ENCODE peak calls at places on chromosomes 4 and X, in seven cellular contexts. H, B, J, C, Z, E and Q are unnamed samples.

GRCh38 chr4:118765399-118765798 is 70.5 kb downstream of the SEC24D start:
- DNase-seq in H (peak), B (no peak), J (no peak), C (no peak), Z (peak), E (no peak), Q (no peak)

GRCh38 chr4:118964891-118965411 is 76.3 kb downstream of the SYNPO2 start:
- DNase-seq in H (no peak), B (no peak), J (no peak), C (no peak), Z (no peak), E (no peak), Q (no peak)

GRCh38 chr4:37002625-37003024 is 241.9 kb upstream of the NWD2 start:
- DNase-seq in H (no peak), B (no peak), J (no peak), C (no peak), Z (peak), E (no peak), Q (no peak)

GRCh38 chr4:182492456-182492855 is 249.3 kb downstream of the TENM3 start:
- DNase-seq in H (no peak), B (no peak), J (no peak), C (no peak), Z (no peak), E (no peak), Q (no peak)

GRCh38 chrX:134849390-134849789 is 141.4 kb upstream of the SMIM10 start:
- DNase-seq in H (no peak), B (no peak), J (no peak), C (no peak), Z (no peak), E (no peak), Q (no peak)

GRCh38 chr4:173025131-173025530 is 143.5 kb upstream of the GALNT7 start:
- DNase-seq in H (peak), B (peak), J (peak), C (peak), Z (peak), E (peak), Q (peak)

GRCh38 chr4:1796486-1797204 is 3.6 kb downstream of the FGFR3 start:
- DNase-seq in H (no peak), B (no peak), J (no peak), C (no peak), Z (no peak), E (no peak), Q (no peak)

GRCh38 chrX:69493193-69493592 is 10.9 kb upstream of the NALF2 start:
- DNase-seq in H (peak), B (no peak), J (peak), C (peak), Z (peak), E (peak), Q (no peak)

GRCh38 chrX:153724252-153725038 is at the start of the genes ABCD1 and BCAP31:
- DNase-seq in H (peak), B (peak), J (peak), C (peak), Z (peak), E (peak), Q (peak)

GRCh38 chr4:108042927-108043326 is 53.2 kb downstream of the HADH start:
- DNase-seq in H (no peak), B (no peak), J (no peak), C (no peak), Z (no peak), E (no peak), Q (no peak)

GRCh38 chr4:40788338-40788737 is 38.6 kb downstream of the NSUN7 start:
- DNase-seq in H (no peak), B (no peak), J (no peak), C (no peak), Z (no peak), E (no peak), Q (no peak)

GRCh38 chr4:113869743-113870375 is 108.3 kb upstream of the CAMK2D start:
- DNase-seq in H (peak), B (peak), J (no peak), C (no peak), Z (no peak), E (no peak), Q (no peak)

GRCh38 chr4:98626350-98626749 is 32.1 kb downstream of the TSPAN5 start:
- DNase-seq in H (peak), B (no peak), J (no peak), C (no peak), Z (no peak), E (no peak), Q (no peak)

GRCh38 chr4:159698336-159698735 is 595.5 kb downstream of the RAPGEF2 start:
- DNase-seq in H (no peak), B (no peak), J (no peak), C (no peak), Z (no peak), E (no peak), Q (no peak)

GRCh38 chr4:185004562-185005208 is 13.6 kb upstream of the HELT start:
- DNase-seq in H (no peak), B (no peak), J (no peak), C (no peak), Z (no peak), E (no peak), Q (no peak)
- TF ChIP-seq JUND in H (no peak), B (no peak), J (no peak), C (no peak), Z (no peak), E (no peak), Q (no peak)

DNA sequence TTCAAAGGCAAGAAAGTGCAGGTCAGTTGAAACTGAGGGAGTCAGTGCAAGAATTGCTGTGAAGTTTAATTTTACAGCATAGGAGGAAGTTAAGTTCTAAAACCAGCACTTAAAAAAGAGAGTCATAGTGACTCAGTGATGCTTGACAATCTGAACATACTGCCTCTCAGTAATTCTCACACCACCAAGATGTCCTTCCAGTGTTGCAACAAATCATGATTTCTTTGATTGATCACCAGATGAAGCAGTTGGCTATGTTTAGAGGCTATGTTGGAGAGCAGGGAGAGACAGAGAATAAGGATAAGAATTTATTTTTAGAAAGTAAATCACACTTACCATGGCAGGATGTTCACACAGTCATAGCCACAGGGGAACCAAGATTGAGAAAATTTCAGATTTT is 13.2 kb downstream of the TRIM2 start:
- DNase-seq in H (no peak), B (no peak), J (no peak), C (no peak), Z (no peak), E (no peak), Q (no peak)
- TF ChIP-seq JUND in H (no peak), B (no peak), J (no peak), C (no peak), Z (no peak), E (no peak), Q (no peak)

GRCh38 chrX:72255864-72256263 is 17.0 kb upstream of the ERCC6L start:
- DNase-seq in H (no peak), B (no peak), J (no peak), C (no peak), Z (no peak), E (no peak), Q (no peak)
- TF ChIP-seq JUND in H (no peak), B (no peak), J (no peak), C (no peak), Z (no peak), E (no peak), Q (no peak)

GRCh38 chr4:140251566-140251965 is 97.6 kb upstream of the MAML3 start:
- DNase-seq in H (no peak), B (no peak), J (no peak), C (no peak), Z (no peak), E (no peak), Q (no peak)
- TF ChIP-seq JUND in H (no peak), B (no peak), J (no peak), C (no peak), Z (no peak), E (no peak), Q (no peak)

DNA sequence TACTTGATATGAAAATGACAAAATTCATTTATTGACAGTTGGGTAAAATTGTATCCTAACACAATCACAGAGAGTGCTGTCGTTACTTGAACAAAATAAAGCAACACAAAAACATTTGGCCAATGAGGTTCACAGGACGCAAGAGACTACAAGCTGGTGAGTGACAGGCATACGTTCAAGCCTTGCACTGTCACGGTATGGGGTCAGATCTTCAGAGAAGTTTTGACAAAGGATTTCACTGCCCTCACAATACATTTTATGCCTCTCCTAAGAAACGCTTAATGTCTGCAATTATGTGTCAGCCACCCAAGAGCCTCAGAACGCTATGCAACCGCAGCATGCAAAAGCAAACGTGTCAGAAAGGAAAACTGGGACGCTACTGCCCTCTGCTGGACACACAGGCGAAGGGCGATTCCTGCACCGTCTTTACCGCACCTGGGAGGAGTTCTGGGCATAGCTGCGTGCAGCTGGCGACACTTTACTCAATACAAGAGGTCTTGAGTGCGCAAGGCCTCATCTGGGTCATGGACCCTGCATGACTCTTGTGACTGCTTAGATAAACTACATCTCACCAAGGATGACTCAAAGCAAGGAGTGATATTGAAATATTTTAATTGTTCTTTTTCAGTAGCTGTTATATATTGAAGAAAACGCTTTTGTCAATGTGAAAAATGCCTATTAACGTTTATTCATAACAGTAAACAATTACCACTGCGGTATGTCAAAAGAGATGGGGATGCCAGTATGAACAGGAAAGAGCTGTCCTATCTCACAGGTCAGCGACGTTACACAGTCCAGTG is 147.7 kb upstream of the FRG1 start:
- DNase-seq in H (peak), B (no peak), J (peak), C (peak), Z (peak), E (peak), Q (peak)
- TF ChIP-seq JUND in H (no peak), B (no peak), J (no peak), C (no peak), Z (no peak), E (no peak), Q (no peak)

GRCh38 chrX:65706041-65706828 is 38.8 kb downstream of the MSN start:
- DNase-seq in H (no peak), B (no peak), J (no peak), C (no peak), Z (peak), E (no peak), Q (peak)
- TF ChIP-seq JUND in H (no peak), B (no peak), J (no peak), C (no peak), Z (no peak), E (no peak), Q (no peak)

GRCh38 chr4:139524062-139524631 is 31.9 kb downstream of the SETD7 start:
- DNase-seq in H (no peak), B (no peak), J (no peak), C (no peak), Z (no peak), E (no peak), Q (no peak)

GRCh38 chr4:139523076-139523475 is 32.9 kb downstream of the SETD7 start:
- DNase-seq in H (no peak), B (no peak), J (no peak), C (no peak), Z (no peak), E (no peak), Q (no peak)

GRCh38 chr4:139528377-139529005 is 27.5 kb downstream of the SETD7 start:
- DNase-seq in H (no peak), B (peak), J (no peak), C (no peak), Z (no peak), E (no peak), Q (no peak)

GRCh38 chr4:139525414-139525813 is 30.6 kb downstream of the SETD7 start:
- DNase-seq in H (no peak), B (peak), J (no peak), C (no peak), Z (no peak), E (no peak), Q (no peak)

GRCh38 chr4:139526928-139527327 is 29.1 kb downstream of the SETD7 start:
- DNase-seq in H (no peak), B (no peak), J (no peak), C (no peak), Z (no peak), E (no peak), Q (no peak)
- TF ChIP-seq JUND in H (no peak), B (no peak), J (no peak), C (no peak), Z (no peak), E (no peak), Q (peak)

GRCh38 chr4:16733509-16733908 is 164.9 kb downstream of the LDB2 start:
- DNase-seq in H (no peak), B (no peak), J (no peak), C (no peak), Z (no peak), E (no peak), Q (no peak)

GRCh38 chr4:16729361-16729760 is 169.1 kb downstream of the LDB2 start:
- DNase-seq in H (no peak), B (no peak), J (no peak), C (no peak), Z (no peak), E (no peak), Q (no peak)

GRCh38 chr4:16730522-16730921 is 167.9 kb downstream of the LDB2 start:
- DNase-seq in H (no peak), B (no peak), J (no peak), C (no peak), Z (no peak), E (no peak), Q (no peak)

GRCh38 chr4:16732741-16733140 is 165.7 kb downstream of the LDB2 start:
- DNase-seq in H (no peak), B (no peak), J (no peak), C (no peak), Z (no peak), E (no peak), Q (no peak)

DNA sequence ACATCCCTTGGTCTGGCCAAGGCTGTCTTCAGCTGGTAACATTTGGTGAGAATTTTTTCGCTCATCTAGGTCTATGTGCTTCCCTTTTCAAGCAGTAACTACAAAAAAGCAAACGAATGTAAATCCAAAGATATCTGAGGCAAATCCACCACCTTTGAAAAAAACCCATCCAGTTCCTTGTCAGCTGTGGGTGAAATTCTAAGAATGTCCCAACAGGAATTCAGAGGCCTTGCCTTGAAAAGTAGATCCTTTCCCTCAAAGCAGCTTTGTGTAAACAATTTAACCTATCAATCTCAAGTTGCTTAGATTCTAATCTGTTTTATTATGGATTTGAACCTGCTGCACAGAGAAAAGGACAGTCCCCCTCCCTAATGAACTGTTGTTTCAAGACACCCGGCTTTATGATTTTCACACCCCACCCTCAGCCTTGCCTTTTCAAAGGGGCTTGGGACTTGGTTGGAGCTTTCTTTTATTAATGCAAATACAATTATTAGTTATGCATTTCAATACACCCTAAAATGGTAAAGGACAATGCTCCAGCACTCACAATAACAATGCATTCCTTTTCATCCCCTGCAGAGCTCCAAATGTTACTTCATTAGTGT is 166.6 kb downstream of the LDB2 start:
- DNase-seq in H (no peak), B (no peak), J (no peak), C (no peak), Z (no peak), E (no peak), Q (no peak)
- TF ChIP-seq JUND in H (no peak), B (no peak), J (no peak), C (no peak), Z (no peak), E (no peak), Q (no peak)

DNA sequence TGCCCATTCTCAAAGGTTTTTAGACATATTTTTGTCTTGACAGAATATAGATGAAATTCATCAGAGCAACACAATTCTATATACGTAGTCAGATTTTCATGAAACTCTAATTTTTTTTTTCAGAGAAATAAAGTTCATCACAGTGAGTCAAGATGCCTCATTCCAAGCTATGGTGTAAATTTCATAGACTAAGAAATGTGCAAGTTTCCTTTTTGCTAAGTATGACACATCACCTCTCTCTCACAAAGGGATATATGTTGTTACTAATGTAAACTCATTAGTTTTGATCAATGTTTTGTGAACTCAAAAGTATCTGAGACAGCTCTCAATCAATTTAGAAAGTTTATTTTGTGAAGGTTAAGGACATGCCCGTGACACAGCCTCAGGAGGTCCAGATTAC is 60.4 kb upstream of the ATXN3L start:
- DNase-seq in H (no peak), B (no peak), J (no peak), C (no peak), Z (no peak), E (no peak), Q (no peak)
- TF ChIP-seq JUND in H (no peak), B (no peak), J (no peak), C (no peak), Z (no peak), E (no peak), Q (no peak)

GRCh38 chrX:103520391-103520790 is 1.1 kb upstream of the RAB40A start:
- DNase-seq in H (no peak), B (no peak), J (no peak), C (no peak), Z (no peak), E (no peak), Q (no peak)
- TF ChIP-seq JUND in H (no peak), B (no peak), J (no peak), C (no peak), Z (no peak), E (no peak), Q (no peak)